ENCODE peak calls at places on chromosomes 7 and 10, in seven cellular contexts. One of them, this sample, is unnamed.

GRCh38 chr10:52644678-52645434 is 127.7 kb downstream of the MBL2 start:
- DNase-seq in stimulated activated CD4-positive, alpha-beta T cell treated with anti-CD3 and anti-CD28 coated beads, Interleukin-2, amount 100 ng/mL, for 24 hours: peak; percentile 16
- DNase-seq in activated naive CD4-positive, alpha-beta T cell: no peak
- DNase-seq in M059J: peak; percentile 60
- DNase-seq in iPS-NIHi11: peak; percentile 37
- DNase-seq in adrenal gland: peak; percentile 45
- DNase-seq in activated T-helper 1 cell treated with anti-CD3 and anti-CD28 coated beads, Interleukin-12 subunit alpha, Interleukin-12 subunit beta, Interleukin-2, Interleukin-4 antibody, amounts not matched to agents 30 ng/mL and 10 ng/mL and 1 ng/mL, durations not matched to agents 14 hours and 24 hours and 36 hours: no peak
- DNase-seq in this sample: no peak

GRCh38 chr10:72259491-72260214 is 14.1 kb upstream of the DDIT4 start:
- DNase-seq in activated naive CD4-positive, alpha-beta T cell: no peak
- DNase-seq in activated T-helper 1 cell treated with anti-CD3 and anti-CD28 coated beads, Interleukin-12 subunit alpha, Interleukin-12 subunit beta, Interleukin-2, Interleukin-4 antibody, amounts not matched to agents 30 ng/mL and 10 ng/mL and 1 ng/mL, durations not matched to agents 14 hours and 24 hours and 36 hours: no peak
- DNase-seq in M059J: peak; percentile 32
- DNase-seq in adrenal gland: peak; percentile 60
- DNase-seq in stimulated activated CD4-positive, alpha-beta T cell treated with anti-CD3 and anti-CD28 coated beads, Interleukin-2, amount 100 ng/mL, for 24 hours: peak; percentile 26
- DNase-seq in iPS-NIHi11: no peak
- DNase-seq in this sample: no peak

GRCh38 chr7:28272461-28272877 is 91.9 kb upstream of the JAZF1 start:
- DNase-seq in iPS-NIHi11: peak; percentile 58
- DNase-seq in activated T-helper 1 cell treated with anti-CD3 and anti-CD28 coated beads, Interleukin-12 subunit alpha, Interleukin-12 subunit beta, Interleukin-2, Interleukin-4 antibody, amounts not matched to agents 30 ng/mL and 10 ng/mL and 1 ng/mL, durations not matched to agents 14 hours and 24 hours and 36 hours: no peak
- DNase-seq in activated naive CD4-positive, alpha-beta T cell: no peak
- DNase-seq in stimulated activated CD4-positive, alpha-beta T cell treated with anti-CD3 and anti-CD28 coated beads, Interleukin-2, amount 100 ng/mL, for 24 hours: peak; percentile 41
- DNase-seq in adrenal gland: peak; percentile 59
- DNase-seq in M059J: peak; percentile 30
- DNase-seq in this sample: peak; percentile 66

GRCh38 chr7:36597099-36597773 is 127.1 kb downstream of the AOAH start:
- DNase-seq in activated naive CD4-positive, alpha-beta T cell: no peak
- DNase-seq in stimulated activated CD4-positive, alpha-beta T cell treated with anti-CD3 and anti-CD28 coated beads, Interleukin-2, amount 100 ng/mL, for 24 hours: no peak
- DNase-seq in iPS-NIHi11: no peak
- DNase-seq in M059J: peak; percentile 55
- DNase-seq in adrenal gland: no peak
- DNase-seq in activated T-helper 1 cell treated with anti-CD3 and anti-CD28 coated beads, Interleukin-12 subunit alpha, Interleukin-12 subunit beta, Interleukin-2, Interleukin-4 antibody, amounts not matched to agents 30 ng/mL and 10 ng/mL and 1 ng/mL, durations not matched to agents 14 hours and 24 hours and 36 hours: no peak
- DNase-seq in this sample: no peak

GRCh38 chr7:144842377-144842851 is 6.6 kb upstream of the TPK1 start:
- DNase-seq in activated naive CD4-positive, alpha-beta T cell: no peak
- DNase-seq in activated T-helper 1 cell treated with anti-CD3 and anti-CD28 coated beads, Interleukin-12 subunit alpha, Interleukin-12 subunit beta, Interleukin-2, Interleukin-4 antibody, amounts not matched to agents 30 ng/mL and 10 ng/mL and 1 ng/mL, durations not matched to agents 14 hours and 24 hours and 36 hours: no peak
- DNase-seq in M059J: peak; percentile 37
- DNase-seq in adrenal gland: peak; percentile 47
- DNase-seq in stimulated activated CD4-positive, alpha-beta T cell treated with anti-CD3 and anti-CD28 coated beads, Interleukin-2, amount 100 ng/mL, for 24 hours: peak; percentile 25
- DNase-seq in iPS-NIHi11: peak; percentile 23
- DNase-seq in this sample: peak; percentile 85

GRCh38 chr7:100900978-100901377 is 5.3 kb upstream of the ACHE start:
- DNase-seq in activated T-helper 1 cell treated with anti-CD3 and anti-CD28 coated beads, Interleukin-12 subunit alpha, Interleukin-12 subunit beta, Interleukin-2, Interleukin-4 antibody, amounts not matched to agents 30 ng/mL and 10 ng/mL and 1 ng/mL, durations not matched to agents 14 hours and 24 hours and 36 hours: no peak
- DNase-seq in iPS-NIHi11: no peak
- DNase-seq in adrenal gland: no peak
- DNase-seq in M059J: no peak
- DNase-seq in activated naive CD4-positive, alpha-beta T cell: no peak
- DNase-seq in stimulated activated CD4-positive, alpha-beta T cell treated with anti-CD3 and anti-CD28 coated beads, Interleukin-2, amount 100 ng/mL, for 24 hours: no peak
- DNase-seq in this sample: no peak

GRCh38 chr10:117007080-117007479 is 2.1 kb upstream of the SHTN1 start:
- DNase-seq in M059J: peak; percentile 87
- DNase-seq in activated T-helper 1 cell treated with anti-CD3 and anti-CD28 coated beads, Interleukin-12 subunit alpha, Interleukin-12 subunit beta, Interleukin-2, Interleukin-4 antibody, amounts not matched to agents 30 ng/mL and 10 ng/mL and 1 ng/mL, durations not matched to agents 14 hours and 24 hours and 36 hours: no peak
- DNase-seq in adrenal gland: no peak
- DNase-seq in activated naive CD4-positive, alpha-beta T cell: no peak
- DNase-seq in iPS-NIHi11: no peak
- DNase-seq in stimulated activated CD4-positive, alpha-beta T cell treated with anti-CD3 and anti-CD28 coated beads, Interleukin-2, amount 100 ng/mL, for 24 hours: no peak
- DNase-seq in this sample: no peak

GRCh38 chr7:155458317-155459132 is 596 bp downstream of the EN2 start:
- DNase-seq in activated naive CD4-positive, alpha-beta T cell: no peak
- DNase-seq in activated T-helper 1 cell treated with anti-CD3 and anti-CD28 coated beads, Interleukin-12 subunit alpha, Interleukin-12 subunit beta, Interleukin-2, Interleukin-4 antibody, amounts not matched to agents 30 ng/mL and 10 ng/mL and 1 ng/mL, durations not matched to agents 14 hours and 24 hours and 36 hours: no peak
- DNase-seq in iPS-NIHi11: peak; percentile 53
- DNase-seq in adrenal gland: no peak
- DNase-seq in stimulated activated CD4-positive, alpha-beta T cell treated with anti-CD3 and anti-CD28 coated beads, Interleukin-2, amount 100 ng/mL, for 24 hours: no peak
- DNase-seq in M059J: no peak
- DNase-seq in this sample: peak; percentile 61

GRCh38 chr10:80459047-80459865 is 5.1 kb downstream of the TSPAN14 start:
- DNase-seq in activated naive CD4-positive, alpha-beta T cell: peak; percentile 56
- DNase-seq in stimulated activated CD4-positive, alpha-beta T cell treated with anti-CD3 and anti-CD28 coated beads, Interleukin-2, amount 100 ng/mL, for 24 hours: peak; percentile 63
- DNase-seq in activated T-helper 1 cell treated with anti-CD3 and anti-CD28 coated beads, Interleukin-12 subunit alpha, Interleukin-12 subunit beta, Interleukin-2, Interleukin-4 antibody, amounts not matched to agents 30 ng/mL and 10 ng/mL and 1 ng/mL, durations not matched to agents 14 hours and 24 hours and 36 hours: peak; percentile 67
- DNase-seq in M059J: peak; percentile 94
- DNase-seq in adrenal gland: peak; percentile 42
- DNase-seq in iPS-NIHi11: peak; percentile 28
- DNase-seq in this sample: no peak

GRCh38 chr7:115293628-115294236 is 371.8 kb downstream of the MDFIC start:
- DNase-seq in activated naive CD4-positive, alpha-beta T cell: no peak
- DNase-seq in iPS-NIHi11: no peak
- DNase-seq in activated T-helper 1 cell treated with anti-CD3 and anti-CD28 coated beads, Interleukin-12 subunit alpha, Interleukin-12 subunit beta, Interleukin-2, Interleukin-4 antibody, amounts not matched to agents 30 ng/mL and 10 ng/mL and 1 ng/mL, durations not matched to agents 14 hours and 24 hours and 36 hours: no peak
- DNase-seq in adrenal gland: no peak
- DNase-seq in M059J: no peak
- DNase-seq in stimulated activated CD4-positive, alpha-beta T cell treated with anti-CD3 and anti-CD28 coated beads, Interleukin-2, amount 100 ng/mL, for 24 hours: no peak
- DNase-seq in this sample: no peak

This sample was measured in natural killer cell treated with Interleukin-12 subunit alpha and Interleukin-12 subunit beta and Interleukin-15 and Interleukin-18, amount 100 ng/mL, for 72 hours.